ENCODE peak calls at places on chromosomes 12 and 14, in six cellular contexts. P, B, Z, Q, W and S are unnamed samples.

GRCh38 chr12:115916910-115917668 is 360.4 kb downstream of the MED13L start:
- DNase-seq in Q (no peak), B (peak; percentile 65), Z (peak; percentile 1), W (peak; percentile 13), P (peak; percentile 66), S (peak; percentile 11)

GRCh38 chr12:65878540-65878939 is 54.3 kb downstream of the HMGA2 start:
- DNase-seq in Q (no peak), Z (no peak), W (no peak), P (no peak), B (no peak), S (peak; percentile 60)

GRCh38 chr12:24496755-24497154 is 452.1 kb downstream of the BCAT1 start:
- DNase-seq in Z (peak; percentile 80), W (peak; percentile 78), Q (peak; percentile 22), P (no peak), B (no peak), S (no peak)

GRCh38 chr12:1613860-1614259 is 15.2 kb upstream of the WNT5B start:
- DNase-seq in W (no peak), Z (no peak), Q (no peak), P (no peak), B (no peak), S (no peak)

GRCh38 chr12:19138551-19139344 is 9.2 kb downstream of the PLEKHA5 start:
- DNase-seq in P (no peak), Z (peak; percentile 76), B (no peak), W (no peak), Q (peak; percentile 66), S (no peak)

GRCh38 chr14:95119336-95119735 is 38.0 kb downstream of the DICER1 start:
- DNase-seq in Z (no peak), Q (no peak), P (no peak), W (no peak), B (no peak), S (no peak)

GRCh38 chr12:90211017-90211416 is 502.4 kb upstream of the ATP2B1 start:
- DNase-seq in P (no peak), Q (peak; percentile 11), B (no peak), W (peak; percentile 84), Z (peak; percentile 57), S (peak; percentile 48)

GRCh38 chr12:13425766-13426165 is 229.2 kb downstream of the EMP1 start:
- DNase-seq in B (no peak), P (no peak), Q (peak; percentile 52), W (peak; percentile 82), Z (peak; percentile 81), S (peak; percentile 28)

GRCh38 chr14:24240110-24240918 is 2.1 kb downstream of the TINF2 start:
- DNase-seq in W (no peak), Z (no peak), B (no peak), P (no peak), Q (no peak), S (no peak)
- H3K4me3 ChIP-seq in W (no peak overlapping the region), Z (no peak overlapping the region), B (no peak overlapping the region), P (no peak overlapping the region), Q (no peak overlapping the region), S (no peak overlapping the region)

DNA sequence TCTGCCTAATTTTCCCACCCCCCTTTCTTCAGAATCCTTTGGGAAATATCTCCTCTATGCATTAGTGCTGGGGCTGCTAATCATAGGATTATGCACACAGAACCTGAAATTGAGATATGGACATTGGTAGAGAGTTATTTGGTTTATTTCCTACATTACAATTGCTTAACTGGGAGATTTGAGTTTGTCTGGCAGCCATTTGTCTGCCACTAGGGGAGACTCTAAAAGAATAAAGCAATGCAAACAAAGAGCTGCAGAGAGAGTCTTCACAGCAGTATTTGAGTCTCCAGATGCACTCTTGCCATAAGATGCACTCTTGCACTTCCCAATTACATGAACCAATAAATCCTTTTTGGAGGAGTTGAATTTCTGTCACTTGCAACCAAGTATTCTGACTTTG is 12.0 kb upstream of the PCNX4 start:
- DNase-seq in P (no peak), Q (no peak), Z (no peak), W (no peak), B (no peak), S (no peak)
- TF ChIP-seq CTCF in P (no peak), Q (peak; percentile 17), Z (peak; percentile 21), W (peak; percentile 33), B (no peak), S (peak; percentile 28)

DNA sequence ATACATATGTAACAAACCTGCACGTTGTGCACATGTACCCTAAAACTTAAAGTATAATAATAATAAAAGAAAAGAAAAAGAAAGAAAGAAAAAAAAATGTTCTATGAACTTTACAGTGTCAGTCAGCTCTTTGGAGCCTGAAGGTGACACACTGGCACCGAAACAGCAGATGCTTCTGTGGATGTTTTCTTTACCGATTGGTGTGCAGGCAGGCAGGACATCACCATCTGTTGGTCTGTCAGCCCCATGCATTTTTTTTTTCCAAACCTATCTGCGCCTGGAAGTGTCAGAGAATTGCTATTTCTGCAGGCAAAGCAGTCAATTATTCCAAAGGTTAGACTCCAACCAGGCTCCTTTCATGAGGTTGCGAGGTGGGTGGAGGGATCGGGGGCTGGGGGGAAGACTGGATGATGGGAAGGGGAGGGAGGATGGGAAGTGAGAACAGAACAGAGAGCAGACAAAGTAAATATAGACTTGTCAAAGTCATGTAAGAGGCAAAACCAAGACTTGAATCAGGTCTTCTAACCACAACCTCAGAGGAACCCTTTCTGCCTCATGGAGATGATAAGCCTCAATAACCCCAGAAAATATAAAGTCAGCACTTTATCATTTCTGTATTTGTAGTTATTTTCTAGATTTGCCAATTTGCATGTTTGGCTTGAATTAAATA is 117.7 kb downstream of the OTOGL start:
- DNase-seq in P (no peak), W (no peak), B (no peak), Z (no peak), Q (no peak), S (no peak)
- H3K4me3 ChIP-seq in P (no peak overlapping the region), W (no peak overlapping the region), B (no peak overlapping the region), Z (no peak overlapping the region), Q (no peak overlapping the region), S (no peak overlapping the region)

GRCh38 chr14:38724621-38725020 is 378.4 kb downstream of the SEC23A start:
- DNase-seq in W (no peak), Z (no peak), B (no peak), Q (no peak), P (no peak), S (no peak)

GRCh38 chr14:38721822-38722431 is 381.1 kb downstream of the SEC23A start:
- DNase-seq in Q (no peak), Z (peak; percentile 62), P (no peak), B (no peak), W (peak; percentile 68), S (peak; percentile 43)

GRCh38 chr14:38718519-38718918 is 384.5 kb downstream of the SEC23A start:
- DNase-seq in B (no peak), Z (no peak), W (no peak), Q (no peak), P (no peak), S (no peak)

GRCh38 chr14:38723954-38724353 is 379.1 kb downstream of the SEC23A start:
- DNase-seq in Z (no peak), W (no peak), Q (no peak), B (no peak), P (no peak), S (no peak)

GRCh38 chr14:38723277-38723676 is 379.8 kb downstream of the SEC23A start:
- DNase-seq in W (no peak), P (no peak), Z (no peak), B (no peak), Q (no peak), S (no peak)
- TF ChIP-seq CTCF in W (no peak), P (no peak), Z (no peak), B (no peak), Q (no peak), S (no peak)